ENCODE peak calls at places on chromosomes 2 and 18, in four cellular contexts. U, Z, T and S are unnamed samples. For H4K20me1, the result is how much of the 10 kb centered on the place peaks cover.

GRCh38 chr18:54948350-54948837 is 10.9 kb downstream of the CCDC68 start:
- DNase-seq in U (peak), Z (no peak), T (no peak), S (no peak)

GRCh38 chr2:238339395-238339780 is 19.1 kb downstream of the TRAF3IP1 start:
- DNase-seq in Z (no peak), T (no peak), U (no peak), S (peak)

GRCh38 chr18:60090170-60090569 is 190.4 kb downstream of the PMAIP1 start:
- DNase-seq in Z (no peak), T (peak), U (no peak), S (no peak)

GRCh38 chr2:21996339-21996738 is 872.6 kb downstream of the TDRD15 start:
- DNase-seq in Z (no peak), T (no peak), U (no peak), S (no peak)

GRCh38 chr2:166184789-166185188 is 57.0 kb upstream of the SCN1A start:
- DNase-seq in Z (peak), U (peak), T (no peak), S (peak)

GRCh38 chr2:28994074-28994473 is 13.0 kb downstream of the TOGARAM2 start:
- DNase-seq in U (no peak), Z (no peak), T (no peak), S (no peak)

GRCh38 chr18:48028716-48029115 is 98.3 kb upstream of the SMAD2 start:
- DNase-seq in Z (no peak), U (no peak), T (no peak), S (peak)

GRCh38 chr18:57792741-57793629 is 10.1 kb downstream of the ATP8B1 start:
- DNase-seq in T (no peak), U (no peak), Z (peak), S (no peak)

GRCh38 chr18:55406374-55407045 is 181.5 kb downstream of the TCF4 start:
- DNase-seq in Z (no peak), T (no peak), U (no peak), S (no peak)

GRCh38 chr2:100388703-100389102 is 28.8 kb downstream of the CHST10 start:
- DNase-seq in U (no peak), T (no peak), Z (no peak), S (no peak)

DNA sequence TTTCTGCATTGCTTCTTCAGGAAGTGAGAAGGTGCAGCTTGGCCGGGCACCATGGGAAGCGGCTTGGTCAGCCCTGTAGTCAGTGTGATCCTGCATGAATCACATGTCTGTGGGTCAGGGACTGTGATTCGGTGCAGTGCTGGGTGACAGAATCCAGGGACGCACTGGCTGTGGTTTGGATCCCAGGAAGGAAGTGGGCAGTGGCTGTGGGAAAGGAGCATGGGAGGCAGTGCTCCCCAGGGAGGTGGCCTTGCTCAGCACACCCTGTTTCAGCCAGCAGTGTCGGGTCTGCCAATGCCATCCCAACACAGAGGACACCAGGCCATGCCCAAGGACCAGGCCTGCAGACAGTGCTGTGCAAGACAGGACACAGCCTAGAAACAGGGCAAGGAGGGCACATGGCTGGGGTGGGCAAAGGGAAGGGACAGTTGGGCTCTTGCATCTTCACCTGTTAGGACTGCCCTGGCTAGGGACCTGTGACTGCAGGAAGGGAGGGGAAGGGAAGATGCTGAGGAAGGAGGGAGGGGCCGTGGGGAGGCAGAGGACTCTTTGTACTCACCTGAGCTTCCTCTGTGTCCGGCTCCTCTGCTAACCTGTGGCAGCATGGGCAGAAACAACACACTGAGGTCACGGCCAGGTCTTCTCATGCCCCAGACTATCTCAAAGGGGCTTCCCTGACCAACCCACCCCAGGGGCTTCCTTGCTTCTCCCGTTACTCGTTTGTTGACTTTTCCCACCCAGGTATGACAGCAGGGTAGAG is 37.2 kb upstream of the DNMT3A start:
- DNase-seq in U (no peak), Z (no peak), T (no peak), S (peak)
- H3K4me2 ChIP-seq in U (no peak), Z (no peak), T (no peak), S (no peak)

GRCh38 chr2:43124667-43125057 is 101.7 kb downstream of the ZFP36L2 start:
- DNase-seq in T (no peak), Z (no peak), U (no peak), S (no peak)
- H3K27ac ChIP-seq in T (no peak), Z (no peak), U (no peak), S (no peak)

DNA sequence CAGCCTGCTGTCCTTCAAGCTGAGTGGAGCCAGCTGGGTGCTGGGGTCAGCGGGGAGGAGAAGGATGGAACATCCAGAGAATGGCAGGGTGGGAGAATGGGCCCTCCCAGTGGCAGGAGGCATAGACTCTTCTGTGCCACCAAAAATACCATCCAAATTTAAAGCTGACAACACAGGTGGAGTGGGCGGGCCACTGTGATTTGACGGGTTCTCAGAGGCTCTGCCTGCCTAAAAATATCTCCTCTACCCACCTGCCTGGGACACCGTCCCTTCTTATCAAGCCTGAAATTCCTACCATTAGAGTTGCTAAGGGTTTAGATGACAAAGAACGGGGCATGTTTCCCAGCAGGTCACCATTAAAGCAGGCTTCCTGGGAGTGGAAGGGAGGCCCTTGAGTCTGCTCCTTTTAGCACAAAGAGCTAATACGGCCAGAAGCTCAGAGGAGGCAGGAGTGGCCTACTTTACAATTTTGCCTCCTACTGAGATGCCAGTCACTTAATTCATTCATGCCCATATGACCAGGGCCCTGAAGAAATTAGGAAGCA is 19.8 kb upstream of the MARCHF4 start:
- DNase-seq in Z (no peak), U (no peak), T (peak), S (no peak)
- H4K20me1 ChIP-seq in Z (under half), U (under half), T (under half), S (under half)

DNA sequence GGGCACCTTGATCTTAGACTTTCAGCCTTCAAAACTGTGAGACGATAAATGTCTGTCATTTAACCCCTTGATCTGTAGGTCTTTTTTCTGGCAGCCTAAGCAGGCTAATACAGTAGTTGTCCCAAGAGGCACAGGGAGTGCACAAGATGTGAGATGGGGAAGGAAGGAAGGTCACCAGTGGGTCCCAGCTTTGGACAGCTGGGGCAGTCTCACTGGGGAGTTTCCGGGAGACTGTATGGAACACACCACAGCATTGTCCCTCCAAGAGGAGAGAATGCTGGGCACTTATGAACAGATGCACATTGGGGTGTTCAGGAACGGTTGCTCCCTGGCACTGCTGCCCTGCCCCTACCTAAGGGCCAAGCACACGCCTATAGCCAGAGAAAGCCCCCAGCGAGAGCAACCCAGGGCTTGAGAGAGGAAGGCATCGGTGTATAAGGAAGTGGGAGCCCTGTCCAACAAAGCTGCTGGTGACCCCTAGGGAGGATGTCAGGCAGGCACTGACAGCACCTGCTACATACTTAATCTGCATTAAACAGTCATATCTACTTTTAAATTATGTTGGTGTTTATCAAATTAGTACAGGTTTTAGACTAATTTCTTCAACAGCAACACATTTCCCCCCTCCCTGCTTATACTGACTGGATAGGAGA is 11.6 kb upstream of the NCK2 start:
- DNase-seq in Z (no peak), T (no peak), U (no peak), S (no peak)
- H3K4me2 ChIP-seq in Z (no peak), T (no peak), U (no peak), S (no peak)